ENCODE peak calls at places on chromosomes 12 and 14, in six cellular contexts. R, M, N, J, V and S are unnamed samples.
A peak's percentile ranks its signal among the peaks of the same experiment; 100 is the strongest.

GRCh38 chr12:23816394-23816851 is 133.0 kb downstream of the SOX5 start:
- DNase-seq in R (no peak), M (no peak), N (no peak), J (no peak), V (no peak), S (peak; percentile 60)

GRCh38 chr14:99094901-99095300 is 177.1 kb downstream of the BCL11B start:
- DNase-seq in R (no peak), M (no peak), N (no peak), J (no peak), V (no peak), S (no peak)

GRCh38 chr12:29283969-29284368 is 97.0 kb downstream of the ERGIC2 start:
- DNase-seq in R (no peak), M (no peak), N (no peak), J (no peak), V (no peak), S (no peak)

GRCh38 chr14:68638056-68638816 is 154.6 kb downstream of the ZFP36L1 start:
- DNase-seq in R (no peak), M (no peak), N (no peak), J (no peak), V (peak; percentile 8), S (no peak)

GRCh38 chr14:32724864-32725550 is 213.7 kb upstream of the NPAS3 start:
- DNase-seq in R (no peak), M (no peak), N (no peak), J (peak; percentile 85), V (no peak), S (peak; percentile 66)

GRCh38 chr12:113781415-113782198 is 184.5 kb downstream of the RBM19 start:
- DNase-seq in R (no peak), M (no peak), N (no peak), J (peak; percentile 77), V (no peak), S (peak; percentile 23)

GRCh38 chr12:4824415-4824814 is 85.3 kb upstream of the KCNA1 start:
- DNase-seq in R (no peak), M (no peak), N (no peak), J (peak; percentile 93), V (no peak), S (peak; percentile 84)

GRCh38 chr14:50920482-50921225 is 23.6 kb downstream of the PYGL start:
- DNase-seq in R (no peak), M (no peak), N (no peak), J (peak; percentile 89), V (no peak), S (peak; percentile 89)

GRCh38 chr12:109624467-109624866 is 50.9 kb downstream of the MVK start:
- DNase-seq in R (no peak), M (no peak), N (no peak), J (no peak), V (no peak), S (peak; percentile 23)

GRCh38 chr12:27785882-27786570 is 6.0 kb upstream of the MANSC4 start:
- DNase-seq in R (no peak), M (no peak), N (no peak), J (peak; percentile 53), V (no peak), S (peak; percentile 19)

GRCh38 chr14:80549141-80549540 is 337.8 kb upstream of the DIO2 start:
- DNase-seq in R (no peak), M (peak; percentile 38), N (peak; percentile 2), J (no peak), V (no peak), S (no peak)

GRCh38 chr12:47376937-47377336 is 297.2 kb upstream of the AMIGO2 start:
- DNase-seq in R (no peak), M (no peak), N (no peak), J (no peak), V (no peak), S (no peak)

GRCh38 chr12:67630373-67631088 is 18.0 kb upstream of the DYRK2 start:
- DNase-seq in R (peak; percentile 74), M (peak; percentile 24), N (peak; percentile 3), J (no peak), V (no peak), S (peak; percentile 88)

GRCh38 chr12:30691122-30691879 is 4.4 kb downstream of the IPO8 start:
- DNase-seq in R (no peak), M (no peak), N (no peak), J (peak; percentile 90), V (no peak), S (no peak)

GRCh38 chr14:86838363-86838762 is 1154.6 kb downstream of the GALC start:
- DNase-seq in R (no peak), M (no peak), N (no peak), J (peak; percentile 8), V (no peak), S (no peak)

GRCh38 chr12:76199808-76200207 is 115.3 kb upstream of the NAP1L1 start:
- DNase-seq in R (no peak), M (no peak), N (no peak), J (peak; percentile 73), V (no peak), S (no peak)

GRCh38 chr12:89648211-89648930 is 60.3 kb downstream of the ATP2B1 start:
- DNase-seq in R (no peak), M (no peak), N (no peak), J (peak; percentile 21), V (no peak), S (peak; percentile 92)

GRCh38 chr12:107594995-107595394 is 90.6 kb upstream of the PWP1 start:
- DNase-seq in R (no peak), M (no peak), N (no peak), J (peak; percentile 53), V (no peak), S (no peak)

GRCh38 chr12:109739747-109740693 is 26.4 kb downstream of the FAM222A start:
- DNase-seq in R (no peak), M (no peak), N (no peak), J (no peak), V (no peak), S (peak; percentile 97)

GRCh38 chr14:65290830-65291229 is 121.7 kb upstream of the FUT8 start:
- DNase-seq in R (no peak), M (no peak), N (no peak), J (peak; percentile 99), V (no peak), S (no peak)

GRCh38 chr12:31362759-31363415 is 36.9 kb upstream of the SINHCAF start:
- DNase-seq in R (peak; percentile 1), M (peak; percentile 26), N (no peak), J (no peak), V (no peak), S (peak; percentile 80)

GRCh38 chr12:25723921-25724491 is 170.9 kb upstream of the LMNTD1 start:
- DNase-seq in R (no peak), M (peak; percentile 10), N (no peak), J (peak; percentile 94), V (no peak), S (no peak)

GRCh38 chr12:78034025-78034424 is 203.3 kb downstream of the NAV3 start:
- DNase-seq in R (no peak), M (no peak), N (no peak), J (peak; percentile 75), V (no peak), S (no peak)